ENCODE peak calls at places on chromosomes 2 and 18, in six cellular contexts. R, H, F, B, J and X are unnamed samples.
A peak's percentile ranks its signal among the peaks of the same experiment; 100 is the strongest.

GRCh38 chr2:26580151-26580550 is 61.0 kb downstream of the CIB4 start:
- DNase-seq in R (no peak), H (no peak), F (no peak), B (no peak), J (no peak), X (no peak)

GRCh38 chr2:181036848-181037603 is 56.6 kb downstream of the UBE2E3 start:
- DNase-seq in R (peak; percentile 12), H (no peak), F (peak; percentile 55), B (no peak), J (no peak), X (peak; percentile 85)

GRCh38 chr18:54801374-54801773 is 26.9 kb upstream of the RAB27B start:
- DNase-seq in R (no peak), H (no peak), F (no peak), B (no peak), J (no peak), X (peak; percentile 16)

GRCh38 chr2:165401285-165401852 is 68.1 kb upstream of the CSRNP3 start:
- DNase-seq in R (peak; percentile 79), H (peak; percentile 95), F (peak; percentile 57), B (no peak), J (peak; percentile 80), X (peak; percentile 85)

GRCh38 chr2:219247678-219248642 is 2.7 kb downstream of the STK16 start:
- DNase-seq in R (no peak), H (peak; percentile 11), F (no peak), B (no peak), J (no peak), X (no peak)

GRCh38 chr2:81412681-81413080 is 1108.1 kb upstream of the LRRTM1 start:
- DNase-seq in R (no peak), H (no peak), F (no peak), B (no peak), J (no peak), X (no peak)

GRCh38 chr2:120675460-120676130 is 60.1 kb upstream of the GLI2 start:
- DNase-seq in R (peak; percentile 41), H (peak; percentile 37), F (no peak), B (no peak), J (no peak), X (peak; percentile 46)

GRCh38 chr2:147577323-147578014 is 267.4 kb upstream of the ACVR2A start:
- DNase-seq in R (no peak), H (no peak), F (no peak), B (no peak), J (no peak), X (no peak)

GRCh38 chr2:75476778-75477177 is 84.0 kb downstream of the EVA1A start:
- DNase-seq in R (no peak), H (no peak), F (peak; percentile 61), B (no peak), J (no peak), X (peak; percentile 77)

GRCh38 chr18:78584167-78585022 is 395.2 kb upstream of the SALL3 start:
- DNase-seq in R (no peak), H (no peak), F (no peak), B (no peak), J (no peak), X (no peak)

GRCh38 chr2:12742891-12743290 is 26.2 kb downstream of the TRIB2 start:
- DNase-seq in R (no peak), H (no peak), F (no peak), B (no peak), J (no peak), X (peak; percentile 73)

GRCh38 chr2:127107622-127107999 is 657 bp upstream of the BIN1 start:
- DNase-seq in R (no peak), H (peak; percentile 54), F (no peak), B (no peak), J (no peak), X (peak; percentile 49)

GRCh38 chr2:144660518-144661316 is 140.8 kb upstream of the ZEB2 start:
- DNase-seq in R (no peak), H (peak; percentile 79), F (no peak), B (no peak), J (no peak), X (peak; percentile 60)

GRCh38 chr18:75029456-75029855 is 179.5 kb downstream of the PTGR3 start:
- DNase-seq in R (no peak), H (no peak), F (no peak), B (no peak), J (no peak), X (no peak)

GRCh38 chr2:181656450-181657261 is at the start of gene CERKL:
- DNase-seq in R (no peak), H (peak; percentile 39), F (no peak), B (no peak), J (no peak), X (peak; percentile 8)

GRCh38 chr2:197571622-197572271 is 55.9 kb downstream of the MOB4 start:
- DNase-seq in R (peak; percentile 16), H (no peak), F (no peak), B (no peak), J (no peak), X (peak; percentile 47)

GRCh38 chr18:48846423-48846932 is 104.3 kb downstream of the SMAD7 start:
- DNase-seq in R (no peak), H (no peak), F (no peak), B (no peak), J (no peak), X (no peak)

GRCh38 chr2:153595939-153596338 is 117.4 kb upstream of the RPRM start:
- DNase-seq in R (no peak), H (no peak), F (no peak), B (no peak), J (peak; percentile 85), X (peak; percentile 3)

GRCh38 chr2:123086613-123087012 is 938.5 kb upstream of the CNTNAP5 start:
- DNase-seq in R (no peak), H (peak; percentile 52), F (no peak), B (no peak), J (no peak), X (no peak)

GRCh38 chr18:35178260-35178659 is 62.6 kb upstream of the ZNF397 start:
- DNase-seq in R (no peak), H (no peak), F (peak; percentile 8), B (no peak), J (peak; percentile 44), X (peak; percentile 58)

GRCh38 chr2:26616864-26617135 is 24.4 kb downstream of the CIB4 start:
- DNase-seq in R (no peak), H (no peak), F (no peak), B (no peak), J (no peak), X (no peak)

GRCh38 chr2:74847075-74847858 is 13.3 kb downstream of the HK2 start:
- DNase-seq in R (no peak), H (no peak), F (no peak), B (no peak), J (no peak), X (no peak)

GRCh38 chr2:219125225-219125885 is 35.3 kb downstream of the NHEJ1 start:
- DNase-seq in R (peak; percentile 69), H (no peak), F (peak; percentile 84), B (no peak), J (no peak), X (peak; percentile 93)

GRCh38 chr2:165691615-165692014 is 102.4 kb downstream of the GALNT3 start:
- DNase-seq in R (peak; percentile 4), H (no peak), F (no peak), B (no peak), J (peak; percentile 36), X (peak; percentile 16)

GRCh38 chr2:120205901-120206581 is 17.2 kb downstream of the TMEM185B start:
- DNase-seq in R (no peak), H (no peak), F (no peak), B (no peak), J (no peak), X (no peak)

GRCh38 chr2:45390856-45391255 is 220.2 kb downstream of the SRBD1 start:
- DNase-seq in R (no peak), H (no peak), F (no peak), B (no peak), J (no peak), X (no peak)

GRCh38 chr2:216710531-216711282 is 15.4 kb upstream of the IGFBP5 start:
- DNase-seq in R (no peak), H (no peak), F (no peak), B (no peak), J (no peak), X (peak; percentile 35)

GRCh38 chr2:205148756-205149155 is 533.5 kb upstream of the NRP2 start:
- DNase-seq in R (peak; percentile 1), H (no peak), F (no peak), B (no peak), J (peak; percentile 62), X (no peak)

GRCh38 chr2:129456681-129457080 is 522.8 kb upstream of the RAB6C start:
- DNase-seq in R (no peak), H (no peak), F (no peak), B (no peak), J (no peak), X (no peak)

GRCh38 chr2:140122001-140122400 is 1341.8 kb upstream of the NXPH2 start:
- DNase-seq in R (peak; percentile 16), H (no peak), F (peak; percentile 22), B (no peak), J (no peak), X (peak; percentile 31)